ENCODE peak calls at places on chromosomes 12 and 14, in ten cellular contexts. One of them, this sample, is unnamed.

GRCh38 chr12:47397664-47398281 is 308.1 kb downstream of the RPAP3 start:
- DNase-seq in BJ: no peak
- DNase-seq in thoracic aorta: no peak
- DNase-seq in lung: no peak
- DNase-seq in upper lobe of right lung: no peak
- DNase-seq in mucosa of descending colon: no peak
- DNase-seq in BE2C: peak; percentile 20
- DNase-seq in HCT116: peak; percentile 34
- DNase-seq in RWPE2: no peak
- DNase-seq in A549: peak; percentile 51
- DNase-seq in this sample: peak; percentile 89

GRCh38 chr14:98189077-98189476 is 1082.9 kb downstream of the BCL11B start:
- DNase-seq in A549: no peak
- DNase-seq in BE2C: no peak
- DNase-seq in BJ: no peak
- DNase-seq in upper lobe of right lung: no peak
- DNase-seq in RWPE2: no peak
- DNase-seq in HCT116: no peak
- DNase-seq in thoracic aorta: no peak
- DNase-seq in lung: peak; percentile 45
- DNase-seq in mucosa of descending colon: no peak
- DNase-seq in this sample: no peak

GRCh38 chr12:48092606-48093005 is 13.3 kb downstream of the SENP1 start:
- DNase-seq in BE2C: no peak
- DNase-seq in upper lobe of right lung: no peak
- DNase-seq in HCT116: no peak
- DNase-seq in A549: no peak
- DNase-seq in BJ: no peak
- DNase-seq in mucosa of descending colon: no peak
- DNase-seq in RWPE2: no peak
- DNase-seq in thoracic aorta: no peak
- DNase-seq in lung: no peak
- DNase-seq in this sample: peak; percentile 48

GRCh38 chr12:70854138-70854537 is 66.4 kb downstream of the PTPRR start:
- DNase-seq in thoracic aorta: no peak
- DNase-seq in lung: no peak
- DNase-seq in mucosa of descending colon: no peak
- DNase-seq in upper lobe of right lung: no peak
- DNase-seq in A549: no peak
- DNase-seq in BJ: no peak
- DNase-seq in RWPE2: no peak
- DNase-seq in BE2C: no peak
- DNase-seq in HCT116: no peak
- DNase-seq in this sample: no peak

GRCh38 chr12:15001733-15002471 is 29.1 kb downstream of the PDE6H start:
- DNase-seq in thoracic aorta: no peak
- DNase-seq in RWPE2: no peak
- DNase-seq in BJ: no peak
- DNase-seq in mucosa of descending colon: peak; percentile 17
- DNase-seq in BE2C: peak; percentile 56
- DNase-seq in upper lobe of right lung: peak; percentile 53
- DNase-seq in lung: no peak
- DNase-seq in HCT116: no peak
- DNase-seq in A549: no peak
- DNase-seq in this sample: peak; percentile 50

GRCh38 chr14:103500148-103500990 is 22.3 kb downstream of the CKB start:
- DNase-seq in BE2C: peak; percentile 92
- DNase-seq in RWPE2: no peak
- DNase-seq in lung: peak; percentile 86
- DNase-seq in upper lobe of right lung: peak; percentile 93
- DNase-seq in A549: no peak
- DNase-seq in mucosa of descending colon: peak; percentile 98
- DNase-seq in thoracic aorta: peak; percentile 72
- DNase-seq in BJ: no peak
- DNase-seq in HCT116: no peak
- DNase-seq in this sample: peak; percentile 93

GRCh38 chr12:46998811-46999368 is 80.5 kb upstream of the PCED1B start:
- DNase-seq in BE2C: no peak
- DNase-seq in upper lobe of right lung: no peak
- DNase-seq in thoracic aorta: no peak
- DNase-seq in A549: no peak
- DNase-seq in RWPE2: no peak
- DNase-seq in BJ: peak; percentile 75
- DNase-seq in mucosa of descending colon: no peak
- DNase-seq in HCT116: no peak
- DNase-seq in lung: no peak
- DNase-seq in this sample: peak; percentile 78

GRCh38 chr14:32711103-32711680 is 227.5 kb upstream of the NPAS3 start:
- DNase-seq in HCT116: peak; percentile 6
- DNase-seq in A549: peak; percentile 26
- DNase-seq in lung: no peak
- DNase-seq in mucosa of descending colon: peak; percentile 70
- DNase-seq in thoracic aorta: no peak
- DNase-seq in BJ: no peak
- DNase-seq in RWPE2: no peak
- DNase-seq in BE2C: peak; percentile 56
- DNase-seq in upper lobe of right lung: no peak
- DNase-seq in this sample: peak; percentile 75

GRCh38 chr12:94721173-94721572 is 70.8 kb upstream of the TMCC3 start:
- DNase-seq in thoracic aorta: no peak
- DNase-seq in BJ: no peak
- DNase-seq in upper lobe of right lung: no peak
- DNase-seq in mucosa of descending colon: no peak
- DNase-seq in lung: no peak
- DNase-seq in A549: no peak
- DNase-seq in HCT116: no peak
- DNase-seq in RWPE2: no peak
- DNase-seq in BE2C: no peak
- DNase-seq in this sample: no peak

GRCh38 chr12:102522768-102523167 is 42.4 kb upstream of the IGF1 start:
- DNase-seq in BJ: no peak
- DNase-seq in HCT116: no peak
- DNase-seq in A549: no peak
- DNase-seq in mucosa of descending colon: no peak
- DNase-seq in lung: no peak
- DNase-seq in BE2C: no peak
- DNase-seq in thoracic aorta: no peak
- DNase-seq in RWPE2: no peak
- DNase-seq in upper lobe of right lung: no peak
- DNase-seq in this sample: no peak

GRCh38 chr14:61385002-61385685 is 63.8 kb downstream of the PRKCH start:
- DNase-seq in RWPE2: no peak
- DNase-seq in upper lobe of right lung: no peak
- DNase-seq in thoracic aorta: no peak
- DNase-seq in BE2C: no peak
- DNase-seq in BJ: no peak
- DNase-seq in HCT116: no peak
- DNase-seq in A549: no peak
- DNase-seq in lung: no peak
- DNase-seq in mucosa of descending colon: peak; percentile 26
- DNase-seq in this sample: no peak

GRCh38 chr14:104799657-104800599 is 973 bp upstream of the ZBTB42 start:
- DNase-seq in upper lobe of right lung: peak; percentile 95
- DNase-seq in lung: peak; percentile 85
- DNase-seq in A549: peak; percentile 54
- DNase-seq in mucosa of descending colon: peak; percentile 92
- DNase-seq in RWPE2: no peak
- DNase-seq in thoracic aorta: peak; percentile 58
- DNase-seq in BJ: no peak
- DNase-seq in HCT116: no peak
- DNase-seq in BE2C: peak; percentile 80
- DNase-seq in this sample: peak; percentile 66

GRCh38 chr14:37641117-37641516 is 45.7 kb downstream of the TTC6 start:
- DNase-seq in mucosa of descending colon: no peak
- DNase-seq in upper lobe of right lung: no peak
- DNase-seq in lung: no peak
- DNase-seq in A549: no peak
- DNase-seq in thoracic aorta: no peak
- DNase-seq in RWPE2: no peak
- DNase-seq in BE2C: no peak
- DNase-seq in BJ: no peak
- DNase-seq in HCT116: no peak
- DNase-seq in this sample: no peak

GRCh38 chr14:49898485-49898884 is 5.6 kb downstream of the ARF6 start:
- DNase-seq in lung: no peak
- DNase-seq in BE2C: no peak
- DNase-seq in A549: no peak
- DNase-seq in RWPE2: no peak
- DNase-seq in thoracic aorta: no peak
- DNase-seq in HCT116: no peak
- DNase-seq in upper lobe of right lung: no peak
- DNase-seq in mucosa of descending colon: no peak
- DNase-seq in BJ: no peak
- DNase-seq in this sample: no peak
- H3K4me3 ChIP-seq in lung: no peak overlapping the region
- H3K4me3 ChIP-seq in BE2C: no peak overlapping the region
- H3K4me3 ChIP-seq in A549: peak overlapping the region; percentile 6
- H3K4me3 ChIP-seq in RWPE2: no peak overlapping the region
- H3K4me3 ChIP-seq in thoracic aorta: no peak overlapping the region
- H3K4me3 ChIP-seq in HCT116: no peak overlapping the region
- H3K4me3 ChIP-seq in upper lobe of right lung: peak overlapping the region; percentile 22
- H3K4me3 ChIP-seq in mucosa of descending colon: no peak overlapping the region
- H3K4me3 ChIP-seq in BJ: no peak overlapping the region
- H3K4me3 ChIP-seq in this sample: no peak overlapping the region

DNA sequence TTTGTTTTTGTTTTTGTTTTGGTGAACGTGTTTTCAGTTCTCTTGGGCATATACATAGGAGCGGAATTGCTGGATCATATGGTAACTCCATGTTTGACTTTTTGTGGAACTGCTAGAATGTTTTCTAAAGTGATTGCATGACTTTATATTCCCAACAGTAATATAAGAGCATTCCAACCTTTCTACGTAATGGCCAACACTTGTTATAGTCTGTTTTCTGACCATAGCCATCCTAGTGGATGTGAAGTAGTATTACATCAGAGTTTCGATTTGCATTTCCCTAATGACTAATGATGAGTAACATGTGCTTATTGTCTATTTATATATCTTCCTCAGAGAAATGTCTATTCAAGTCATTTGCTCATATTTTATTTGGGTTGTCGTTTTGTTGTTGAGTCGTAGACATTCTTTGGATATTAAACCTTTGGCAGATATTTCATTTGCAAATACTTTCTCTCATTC is 268.7 kb downstream of the AEBP2 start:
- DNase-seq in HCT116: peak; percentile 41
- DNase-seq in lung: no peak
- DNase-seq in BE2C: no peak
- DNase-seq in BJ: no peak
- DNase-seq in upper lobe of right lung: no peak
- DNase-seq in mucosa of descending colon: no peak
- DNase-seq in RWPE2: no peak
- DNase-seq in A549: no peak
- DNase-seq in thoracic aorta: no peak
- DNase-seq in this sample: peak; percentile 21
- TF ChIP-seq CTCF in HCT116: no peak
- TF ChIP-seq CTCF in lung: no peak
- TF ChIP-seq CTCF in BE2C: peak; percentile 19
- TF ChIP-seq CTCF in BJ: peak; percentile 17
- TF ChIP-seq CTCF in upper lobe of right lung: no peak
- TF ChIP-seq CTCF in mucosa of descending colon: no peak
- TF ChIP-seq CTCF in RWPE2: no peak
- TF ChIP-seq CTCF in A549: no peak
- TF ChIP-seq CTCF in thoracic aorta: peak; percentile 17
- TF ChIP-seq CTCF in this sample: no peak

DNA sequence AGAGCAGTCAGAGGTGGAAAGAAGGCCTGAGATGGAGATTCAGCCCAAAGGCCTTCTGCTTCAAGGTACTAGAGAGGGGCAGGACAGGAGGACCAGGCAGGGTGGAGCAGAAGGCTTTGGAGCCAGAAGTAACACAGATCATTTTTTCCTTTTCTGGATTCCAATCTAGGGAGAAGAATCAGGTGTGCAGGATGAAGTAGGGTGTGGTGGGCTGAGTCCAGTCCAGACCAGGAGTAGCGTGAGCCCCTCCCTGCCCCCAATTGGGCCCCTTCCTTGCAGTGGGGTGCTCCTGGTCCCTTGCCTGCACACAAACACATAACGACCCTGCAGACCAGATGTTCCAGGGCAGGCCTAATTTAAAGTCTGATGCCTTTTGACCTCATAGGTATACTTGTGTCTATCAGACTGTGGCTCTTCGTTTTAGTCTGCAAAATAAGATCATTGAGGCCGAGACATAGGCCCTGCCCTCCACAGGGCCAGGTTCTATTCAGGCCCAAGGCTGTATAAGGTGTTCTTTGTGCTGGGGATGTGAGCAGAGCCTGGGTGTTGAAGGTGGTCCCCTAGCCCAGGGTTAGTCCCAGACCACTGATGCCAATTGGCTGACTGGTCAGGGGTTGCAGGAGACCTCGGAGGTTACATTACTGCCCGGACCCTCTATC is 1.0 kb upstream of the NYNRIN start:
- DNase-seq in lung: no peak
- DNase-seq in BJ: no peak
- DNase-seq in thoracic aorta: no peak
- DNase-seq in upper lobe of right lung: no peak
- DNase-seq in mucosa of descending colon: no peak
- DNase-seq in BE2C: no peak
- DNase-seq in RWPE2: no peak
- DNase-seq in A549: no peak
- DNase-seq in HCT116: no peak
- DNase-seq in this sample: no peak
- H3K4me3 ChIP-seq in lung: no peak overlapping the region
- H3K4me3 ChIP-seq in BJ: no peak overlapping the region
- H3K4me3 ChIP-seq in thoracic aorta: peak overlapping the region; percentile 91
- H3K4me3 ChIP-seq in upper lobe of right lung: no peak overlapping the region
- H3K4me3 ChIP-seq in mucosa of descending colon: no peak overlapping the region
- H3K4me3 ChIP-seq in BE2C: no peak overlapping the region
- H3K4me3 ChIP-seq in RWPE2: no peak overlapping the region
- H3K4me3 ChIP-seq in A549: no peak overlapping the region
- H3K4me3 ChIP-seq in HCT116: no peak overlapping the region
- H3K4me3 ChIP-seq in this sample: no peak overlapping the region

GRCh38 chr14:75231320-75231719 is 47.3 kb upstream of the FOS start:
- DNase-seq in mucosa of descending colon: no peak
- DNase-seq in lung: no peak
- DNase-seq in HCT116: no peak
- DNase-seq in upper lobe of right lung: no peak
- DNase-seq in BE2C: no peak
- DNase-seq in BJ: no peak
- DNase-seq in A549: no peak
- DNase-seq in RWPE2: no peak
- DNase-seq in thoracic aorta: no peak
- DNase-seq in this sample: no peak

GRCh38 chr14:75226755-75227544 is 50.5 kb upstream of the TMED10 start:
- DNase-seq in RWPE2: no peak
- DNase-seq in thoracic aorta: no peak
- DNase-seq in lung: no peak
- DNase-seq in HCT116: no peak
- DNase-seq in mucosa of descending colon: peak; percentile 75
- DNase-seq in BE2C: no peak
- DNase-seq in BJ: no peak
- DNase-seq in upper lobe of right lung: no peak
- DNase-seq in A549: no peak
- DNase-seq in this sample: no peak

GRCh38 chr14:75229576-75229922 is 49.1 kb upstream of the FOS start:
- DNase-seq in mucosa of descending colon: peak; percentile 80
- DNase-seq in BE2C: no peak
- DNase-seq in thoracic aorta: no peak
- DNase-seq in A549: no peak
- DNase-seq in HCT116: no peak
- DNase-seq in RWPE2: no peak
- DNase-seq in lung: no peak
- DNase-seq in BJ: no peak
- DNase-seq in upper lobe of right lung: no peak
- DNase-seq in this sample: no peak

GRCh38 chr14:75232597-75232996 is 46.0 kb upstream of the FOS start:
- DNase-seq in lung: no peak
- DNase-seq in thoracic aorta: no peak
- DNase-seq in BJ: no peak
- DNase-seq in upper lobe of right lung: no peak
- DNase-seq in RWPE2: no peak
- DNase-seq in BE2C: no peak
- DNase-seq in HCT116: no peak
- DNase-seq in mucosa of descending colon: no peak
- DNase-seq in A549: no peak
- DNase-seq in this sample: no peak

GRCh38 chr14:75229923-75230792 is 48.5 kb upstream of the FOS start:
- DNase-seq in BE2C: no peak
- DNase-seq in BJ: no peak
- DNase-seq in HCT116: peak; percentile 72
- DNase-seq in lung: no peak
- DNase-seq in RWPE2: peak; percentile 86
- DNase-seq in A549: peak; percentile 64
- DNase-seq in thoracic aorta: no peak
- DNase-seq in mucosa of descending colon: peak; percentile 72
- DNase-seq in upper lobe of right lung: peak; percentile 67
- DNase-seq in this sample: peak; percentile 66
- TF ChIP-seq CTCF in BE2C: peak; percentile 12
- TF ChIP-seq CTCF in BJ: no peak
- TF ChIP-seq CTCF in HCT116: no peak
- TF ChIP-seq CTCF in lung: no peak
- TF ChIP-seq CTCF in RWPE2: peak; percentile 54
- TF ChIP-seq CTCF in A549: no peak
- TF ChIP-seq CTCF in thoracic aorta: no peak
- TF ChIP-seq CTCF in mucosa of descending colon: no peak
- TF ChIP-seq CTCF in upper lobe of right lung: no peak
- TF ChIP-seq CTCF in this sample: peak; percentile 24